ENCODE peak calls at places on chromosomes 11 and 22, in six cellular contexts. O is heart left ventricle; B is CD8-positive, alpha-beta T cell; X is heart right ventricle; L is CD4-positive, CD25-positive, alpha-beta regulatory T cell; T is CD8-positive, alpha-beta memory T cell. F is an unnamed sample.

GRCh38 chr11:45000918-45001317 is 50.2 kb upstream of the TP53I11 start:
- DNase-seq in O (no peak), B (no peak), X (no peak), L (no peak), T (no peak), F (no peak)

GRCh38 chr11:43941257-43941879 is 1.1 kb upstream of the C11orf96 start:
- DNase-seq in O (no peak), B (no peak), X (no peak), L (no peak), T (no peak), F (no peak)

GRCh38 chr11:72432347-72433287 is 1.7 kb downstream of the CLPB start:
- DNase-seq in O (no peak), B (no peak), X (no peak), L (no peak), T (no peak), F (no peak)

GRCh38 chr11:61154528-61154927 is 6.7 kb downstream of the VPS37C start:
- DNase-seq in O (no peak), B (no peak), X (no peak), L (no peak), T (no peak), F (no peak)

GRCh38 chr11:74971424-74971823 is 17.3 kb upstream of the NEU3 start:
- DNase-seq in O (no peak), B (no peak), X (no peak), L (no peak), T (no peak), F (no peak)

GRCh38 chr22:46023558-46023981 is 46.6 kb upstream of the WNT7B start:
- DNase-seq in O (peak), B (no peak), X (no peak), L (no peak), T (no peak), F (peak)

GRCh38 chr22:37197451-37198289 is 9.6 kb upstream of the C1QTNF6 start:
- DNase-seq in O (no peak), B (no peak), X (no peak), L (no peak), T (no peak), F (peak)

GRCh38 chr11:59883597-59883996 is 5.0 kb downstream of the OOSP3 start:
- DNase-seq in O (no peak), B (no peak), X (no peak), L (no peak), T (no peak), F (no peak)

GRCh38 chr11:112790286-112790685 is 170.9 kb upstream of the NCAM1 start:
- DNase-seq in O (no peak), B (no peak), X (no peak), L (no peak), T (no peak), F (no peak)

GRCh38 chr11:66882540-66882939 is 25.7 kb downstream of the LRFN4 start:
- DNase-seq in O (peak), B (no peak), X (no peak), L (no peak), T (no peak), F (peak)

GRCh38 chr11:117144477-117145392 is 648 bp downstream of the PAFAH1B2 start:
- DNase-seq in O (peak), B (peak), X (peak), L (peak), T (peak), F (peak)

GRCh38 chr11:79902493-79902892 is 461.7 kb upstream of the TENM4 start:
- DNase-seq in O (no peak), B (no peak), X (no peak), L (no peak), T (no peak), F (no peak)

GRCh38 chr22:47286590-47286989 is 524.1 kb downstream of the TBC1D22A start:
- DNase-seq in O (no peak), B (no peak), X (no peak), L (no peak), T (no peak), F (no peak)

GRCh38 chr22:37145415-37146385 is 4.0 kb downstream of the IL2RB start:
- DNase-seq in O (peak), B (no peak), X (no peak), L (peak), T (no peak), F (no peak)

GRCh38 chr11:128297111-128297651 is 290.2 kb downstream of the ETS1 start:
- DNase-seq in O (no peak), B (no peak), X (no peak), L (no peak), T (peak), F (no peak)

GRCh38 chr11:104968365-104968855 is at the start of gene CASP4:
- DNase-seq in O (no peak), B (no peak), X (peak), L (peak), T (peak), F (no peak)

GRCh38 chr11:130573767-130574166 is 125.3 kb downstream of the ADAMTS15 start:
- DNase-seq in O (no peak), B (no peak), X (no peak), L (no peak), T (no peak), F (no peak)

GRCh38 chr11:20035701-20036601 is 124.3 kb downstream of the DBX1 start:
- DNase-seq in O (no peak), B (no peak), X (no peak), L (no peak), T (no peak), F (no peak)

GRCh38 chr11:47641585-47642098 is 717 bp downstream of the MTCH2 start:
- DNase-seq in O (no peak), B (no peak), X (no peak), L (no peak), T (no peak), F (no peak)

GRCh38 chr11:97570636-97571035 is 1180.8 kb downstream of the JRKL start:
- DNase-seq in O (no peak), B (no peak), X (no peak), L (no peak), T (no peak), F (no peak)

GRCh38 chr11:1699771-1700170 is 2.8 kb downstream of the KRTAP5-6 start:
- DNase-seq in O (no peak), B (no peak), X (no peak), L (no peak), T (no peak), F (no peak)

GRCh38 chr11:117292616-117293015 is 1.5 kb downstream of the BACE1-AS start:
- DNase-seq in O (no peak), B (no peak), X (no peak), L (no peak), T (no peak), F (no peak)

GRCh38 chr11:101583180-101584128 is at the start of gene TRPC6:
- DNase-seq in O (peak), B (no peak), X (no peak), L (no peak), T (no peak), F (peak)

GRCh38 chr11:94067010-94067409 is 45.9 kb downstream of the HEPHL1 start:
- DNase-seq in O (no peak), B (no peak), X (no peak), L (no peak), T (no peak), F (no peak)

GRCh38 chr22:22103078-22103593 is 120.5 kb upstream of the TOP3B start:
- DNase-seq in O (no peak), B (no peak), X (no peak), L (no peak), T (no peak), F (no peak)

GRCh38 chr22:30277547-30278344 is 11.1 kb upstream of the OSM start:
- DNase-seq in O (no peak), B (no peak), X (peak), L (no peak), T (no peak), F (no peak)

GRCh38 chr11:92340839-92341238 is 116.2 kb downstream of the FAT3 start:
- DNase-seq in O (no peak), B (no peak), X (no peak), L (peak), T (no peak), F (no peak)

GRCh38 chr11:45410391-45411215 is 124.5 kb upstream of the SYT13 start:
- DNase-seq in O (no peak), B (no peak), X (no peak), L (no peak), T (no peak), F (no peak)

GRCh38 chr11:109033627-109034340 is 368.9 kb downstream of the DDX10 start:
- DNase-seq in O (no peak), B (no peak), X (no peak), L (no peak), T (no peak), F (no peak)

GRCh38 chr22:20644071-20644642 is 129.8 kb upstream of the SERPIND1 start:
- DNase-seq in O (no peak), B (no peak), X (no peak), L (no peak), T (no peak), F (no peak)

GRCh38 chr11:93957553-93957952 is 63.6 kb upstream of the HEPHL1 start:
- DNase-seq in O (no peak), B (no peak), X (no peak), L (no peak), T (no peak), F (no peak)

GRCh38 chr11:19664896-19665548 is 47.6 kb upstream of the NAV2 start:
- DNase-seq in O (no peak), B (no peak), X (peak), L (no peak), T (no peak), F (no peak)

GRCh38 chr11:13119928-13120520 is 110.9 kb downstream of the RASSF10 start:
- DNase-seq in O (no peak), B (no peak), X (no peak), L (no peak), T (no peak), F (no peak)

GRCh38 chr22:20654343-20655208 is 119.3 kb upstream of the SERPIND1 start:
- DNase-seq in O (no peak), B (no peak), X (no peak), L (no peak), T (no peak), F (no peak)

DNA sequence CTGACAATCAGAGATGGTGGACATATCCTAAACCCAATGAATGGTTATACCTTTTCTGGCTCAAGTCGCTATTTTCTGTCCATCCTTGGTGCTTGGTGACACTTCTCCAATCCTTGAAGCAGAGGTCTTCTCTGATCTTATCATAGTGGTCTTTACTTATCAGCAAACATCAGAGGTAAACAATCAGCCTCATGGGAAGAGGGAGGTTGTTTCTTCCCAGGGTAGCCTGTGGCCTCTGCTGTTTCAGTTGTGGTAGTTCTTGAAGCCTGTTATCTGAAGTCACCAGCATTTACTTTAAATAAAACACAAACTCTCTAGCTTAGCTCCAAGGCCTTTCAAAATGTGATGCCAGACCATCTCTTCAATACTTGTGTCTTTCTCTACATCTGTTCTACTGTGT is 66.7 kb downstream of the RRM1 start:
- DNase-seq in O (no peak), B (no peak), X (no peak), L (no peak), T (no peak), F (no peak)
- H3K4me3 ChIP-seq in O (no peak), B (no peak), X (no peak), L (no peak), T (no peak), F (no peak)

DNA sequence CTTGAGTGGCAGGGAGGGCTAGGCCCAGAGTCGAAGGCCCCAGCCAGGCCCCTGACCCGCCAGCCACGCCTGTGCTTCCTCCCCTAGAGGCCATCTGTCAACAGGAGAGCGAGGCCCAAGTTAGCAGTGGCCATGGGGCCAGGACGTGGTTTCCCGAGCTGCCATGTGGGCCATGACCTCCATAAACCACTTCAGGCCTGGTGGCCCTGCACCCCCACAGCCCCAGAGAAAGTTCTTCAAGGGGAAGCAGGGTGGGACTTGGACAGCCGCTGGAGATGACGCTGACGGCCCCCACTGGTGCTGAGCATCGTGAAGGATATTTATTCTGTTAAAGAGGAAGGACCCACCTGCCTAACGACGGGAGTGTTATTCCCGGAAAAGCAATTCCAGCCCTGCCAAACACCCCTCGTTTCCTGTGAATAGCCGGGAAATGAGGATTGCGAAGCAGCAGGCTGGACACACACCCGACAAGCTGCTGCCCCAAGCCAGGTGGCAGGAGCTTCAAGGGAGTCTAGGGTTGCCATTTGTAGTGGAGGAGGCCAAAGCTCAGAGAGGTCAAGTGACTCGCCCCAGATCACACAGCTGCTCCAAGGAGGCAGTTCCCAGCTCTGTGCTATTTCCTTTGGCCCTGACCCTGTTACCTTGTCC is 12.8 kb downstream of the PRR5 start:
- DNase-seq in O (no peak), B (no peak), X (peak), L (no peak), T (no peak), F (no peak)
- H3K4me3 ChIP-seq in O (no peak), B (no peak), X (no peak), L (no peak), T (no peak), F (no peak)

GRCh38 chr22:49848690-49849160 is 4.9 kb upstream of the ZBED4 start:
- DNase-seq in O (no peak), B (no peak), X (no peak), L (no peak), T (no peak), F (no peak)
- H3K4me3 ChIP-seq in O (peak), B (peak), X (peak), L (no peak), T (peak), F (peak)

GRCh38 chr11:64333556-64333955 is 6.4 kb upstream of the CCDC88B start:
- DNase-seq in O (no peak), B (no peak), X (no peak), L (no peak), T (no peak), F (no peak)

GRCh38 chr11:64334764-64335741 is 5.0 kb upstream of the CCDC88B start:
- DNase-seq in O (no peak), B (no peak), X (no peak), L (peak), T (no peak), F (no peak)

GRCh38 chr11:64327993-64328392 is 10.1 kb downstream of the PRDX5 start:
- DNase-seq in O (no peak), B (no peak), X (no peak), L (no peak), T (no peak), F (no peak)

GRCh38 chr11:64330888-64331287 is 9.1 kb upstream of the CCDC88B start:
- DNase-seq in O (no peak), B (no peak), X (no peak), L (no peak), T (no peak), F (no peak)

GRCh38 chr11:64331569-64332371 is 8.2 kb upstream of the CCDC88B start:
- DNase-seq in O (peak), B (peak), X (peak), L (peak), T (peak), F (no peak)
- H3K4me3 ChIP-seq in O (no peak), B (no peak), X (no peak), L (no peak), T (no peak), F (no peak)

GRCh38 chr11:17012179-17012578 is 2.0 kb downstream of the PLEKHA7 start:
- DNase-seq in O (no peak), B (no peak), X (no peak), L (no peak), T (no peak), F (no peak)
- H3K4me3 ChIP-seq in O (no peak), B (no peak), X (no peak), L (no peak), T (no peak), F (no peak)

DNA sequence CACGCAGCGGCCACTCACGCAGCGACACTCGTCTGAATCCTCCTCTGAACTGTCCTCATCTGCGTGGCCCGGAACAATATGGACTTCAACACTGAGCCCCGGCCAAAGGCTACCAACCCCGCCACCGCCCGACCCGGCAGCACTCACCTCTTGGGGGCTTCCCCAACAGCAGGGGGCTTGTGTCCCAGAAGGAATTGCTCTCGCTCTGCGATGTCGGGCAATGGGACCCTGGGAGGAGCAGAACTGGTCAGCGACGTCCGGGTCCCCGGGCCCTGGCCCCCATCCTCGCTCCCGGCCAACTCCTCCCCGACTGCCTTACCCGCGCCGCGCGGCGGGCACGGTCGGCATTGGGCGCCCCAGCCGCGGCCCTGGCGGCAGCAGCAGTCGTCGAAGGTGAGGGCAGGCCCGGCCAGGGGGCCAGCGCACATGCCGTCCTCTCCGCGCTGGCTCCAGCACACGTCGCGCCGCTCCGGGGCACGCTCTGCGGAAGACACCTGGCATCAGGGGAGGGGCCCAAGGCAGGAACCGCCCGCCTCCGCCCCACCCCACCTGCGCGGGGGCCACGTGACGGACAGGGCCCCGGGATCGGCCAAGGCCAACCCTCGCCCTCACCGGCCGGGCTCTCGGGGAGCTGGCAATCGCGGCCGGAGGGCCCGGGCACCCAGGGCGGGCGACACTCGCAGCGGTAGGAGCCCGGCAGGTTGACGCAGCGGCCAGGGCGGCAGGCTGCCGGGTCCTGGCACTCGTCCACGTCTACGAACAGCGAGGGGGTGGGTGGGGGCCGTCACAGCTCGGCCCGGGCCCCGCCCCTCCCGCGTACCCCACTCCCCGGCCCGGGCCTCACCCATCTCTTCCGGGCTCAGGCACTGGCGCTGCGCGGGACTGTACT is 14.8 kb downstream of the SCYL1 start:
- DNase-seq in O (no peak), B (no peak), X (no peak), L (peak), T (no peak), F (no peak)
- H3K4me3 ChIP-seq in O (peak), B (peak), X (peak), L (peak), T (peak), F (peak)

F was measured in ovary.